ENCODE peak calls at places on chromosomes 12 and 14, in nine cellular contexts. One of them, this sample, is unnamed.

GRCh38 chr12:46089414-46090162 is 99.2 kb upstream of the SCAF11 start:
- DNase-seq in aorta: no peak
- DNase-seq in colonic mucosa: no peak
- DNase-seq in right cardiac atrium: no peak
- DNase-seq in adipocyte: no peak
- DNase-seq in Peyer's patch: no peak
- DNase-seq in AG04450: no peak
- DNase-seq in bronchial epithelial cell: peak
- DNase-seq in mucosa of descending colon: no peak
- DNase-seq in this sample: no peak

GRCh38 chr12:49233842-49234526 is 30.9 kb upstream of the TUBA1C start:
- DNase-seq in mucosa of descending colon: peak
- DNase-seq in aorta: peak
- DNase-seq in adipocyte: no peak
- DNase-seq in bronchial epithelial cell: no peak
- DNase-seq in Peyer's patch: peak
- DNase-seq in right cardiac atrium: peak
- DNase-seq in colonic mucosa: peak
- DNase-seq in AG04450: no peak
- DNase-seq in this sample: peak

GRCh38 chr12:53196486-53196885 is 10.6 kb downstream of the ITGB7 start:
- DNase-seq in adipocyte: no peak
- DNase-seq in colonic mucosa: no peak
- DNase-seq in right cardiac atrium: no peak
- DNase-seq in mucosa of descending colon: no peak
- DNase-seq in AG04450: no peak
- DNase-seq in bronchial epithelial cell: no peak
- DNase-seq in Peyer's patch: peak
- DNase-seq in aorta: no peak
- DNase-seq in this sample: no peak

GRCh38 chr12:12456637-12457036 is 99.8 kb downstream of the BORCS5 start:
- DNase-seq in AG04450: no peak
- DNase-seq in bronchial epithelial cell: peak
- DNase-seq in aorta: no peak
- DNase-seq in mucosa of descending colon: no peak
- DNase-seq in colonic mucosa: no peak
- DNase-seq in right cardiac atrium: no peak
- DNase-seq in adipocyte: peak
- DNase-seq in Peyer's patch: no peak
- DNase-seq in this sample: no peak

GRCh38 chr14:99502989-99503421 is 21.8 kb downstream of the CCNK start:
- DNase-seq in aorta: no peak
- DNase-seq in AG04450: no peak
- DNase-seq in adipocyte: no peak
- DNase-seq in right cardiac atrium: no peak
- DNase-seq in mucosa of descending colon: no peak
- DNase-seq in Peyer's patch: no peak
- DNase-seq in colonic mucosa: no peak
- DNase-seq in bronchial epithelial cell: no peak
- DNase-seq in this sample: no peak

GRCh38 chr12:8698132-8698829 is 490 bp downstream of the RIMKLB start:
- DNase-seq in mucosa of descending colon: peak
- DNase-seq in adipocyte: peak
- DNase-seq in bronchial epithelial cell: no peak
- DNase-seq in right cardiac atrium: peak
- DNase-seq in AG04450: no peak
- DNase-seq in Peyer's patch: peak
- DNase-seq in colonic mucosa: peak
- DNase-seq in aorta: peak
- DNase-seq in this sample: peak

GRCh38 chr12:4355843-4356327 is 23.6 kb downstream of the FGF23 start:
- DNase-seq in bronchial epithelial cell: peak
- DNase-seq in right cardiac atrium: peak
- DNase-seq in colonic mucosa: peak
- DNase-seq in adipocyte: peak
- DNase-seq in aorta: peak
- DNase-seq in AG04450: no peak
- DNase-seq in mucosa of descending colon: no peak
- DNase-seq in Peyer's patch: peak
- DNase-seq in this sample: no peak

GRCh38 chr14:61644834-61645233 is 50.5 kb upstream of the HIF1A start:
- DNase-seq in mucosa of descending colon: no peak
- DNase-seq in right cardiac atrium: no peak
- DNase-seq in colonic mucosa: no peak
- DNase-seq in adipocyte: peak
- DNase-seq in AG04450: no peak
- DNase-seq in Peyer's patch: no peak
- DNase-seq in bronchial epithelial cell: no peak
- DNase-seq in aorta: no peak
- DNase-seq in this sample: no peak

GRCh38 chr12:130847097-130847496 is 8.0 kb upstream of the STX2 start:
- DNase-seq in colonic mucosa: no peak
- DNase-seq in mucosa of descending colon: no peak
- DNase-seq in Peyer's patch: no peak
- DNase-seq in right cardiac atrium: no peak
- DNase-seq in adipocyte: peak
- DNase-seq in aorta: no peak
- DNase-seq in AG04450: no peak
- DNase-seq in bronchial epithelial cell: no peak
- DNase-seq in this sample: no peak

GRCh38 chr12:79560165-79560889 is 130.4 kb downstream of the PAWR start:
- DNase-seq in bronchial epithelial cell: no peak
- DNase-seq in adipocyte: no peak
- DNase-seq in mucosa of descending colon: no peak
- DNase-seq in AG04450: no peak
- DNase-seq in colonic mucosa: no peak
- DNase-seq in aorta: no peak
- DNase-seq in right cardiac atrium: no peak
- DNase-seq in Peyer's patch: no peak
- DNase-seq in this sample: no peak

GRCh38 chr12:3281588-3282150 is 204.5 kb downstream of the TSPAN9 start:
- DNase-seq in colonic mucosa: no peak
- DNase-seq in adipocyte: no peak
- DNase-seq in AG04450: no peak
- DNase-seq in Peyer's patch: no peak
- DNase-seq in mucosa of descending colon: no peak
- DNase-seq in bronchial epithelial cell: no peak
- DNase-seq in right cardiac atrium: no peak
- DNase-seq in aorta: no peak
- DNase-seq in this sample: no peak

GRCh38 chr12:1922985-1923384 is 4.5 kb upstream of the CACNA2D4 start:
- DNase-seq in aorta: no peak
- DNase-seq in bronchial epithelial cell: no peak
- DNase-seq in AG04450: no peak
- DNase-seq in Peyer's patch: no peak
- DNase-seq in mucosa of descending colon: no peak
- DNase-seq in colonic mucosa: peak
- DNase-seq in right cardiac atrium: no peak
- DNase-seq in adipocyte: no peak
- DNase-seq in this sample: no peak

GRCh38 chr14:21326972-21327371 is 47.1 kb downstream of the RPGRIP1 start:
- DNase-seq in AG04450: no peak
- DNase-seq in right cardiac atrium: no peak
- DNase-seq in mucosa of descending colon: no peak
- DNase-seq in bronchial epithelial cell: no peak
- DNase-seq in colonic mucosa: no peak
- DNase-seq in adipocyte: no peak
- DNase-seq in Peyer's patch: no peak
- DNase-seq in aorta: no peak
- DNase-seq in this sample: no peak

GRCh38 chr12:130965668-130966067 is 12.0 kb downstream of the ADGRD1 start:
- DNase-seq in colonic mucosa: no peak
- DNase-seq in mucosa of descending colon: no peak
- DNase-seq in adipocyte: no peak
- DNase-seq in Peyer's patch: no peak
- DNase-seq in bronchial epithelial cell: peak
- DNase-seq in aorta: no peak
- DNase-seq in right cardiac atrium: no peak
- DNase-seq in AG04450: no peak
- DNase-seq in this sample: no peak

DNA sequence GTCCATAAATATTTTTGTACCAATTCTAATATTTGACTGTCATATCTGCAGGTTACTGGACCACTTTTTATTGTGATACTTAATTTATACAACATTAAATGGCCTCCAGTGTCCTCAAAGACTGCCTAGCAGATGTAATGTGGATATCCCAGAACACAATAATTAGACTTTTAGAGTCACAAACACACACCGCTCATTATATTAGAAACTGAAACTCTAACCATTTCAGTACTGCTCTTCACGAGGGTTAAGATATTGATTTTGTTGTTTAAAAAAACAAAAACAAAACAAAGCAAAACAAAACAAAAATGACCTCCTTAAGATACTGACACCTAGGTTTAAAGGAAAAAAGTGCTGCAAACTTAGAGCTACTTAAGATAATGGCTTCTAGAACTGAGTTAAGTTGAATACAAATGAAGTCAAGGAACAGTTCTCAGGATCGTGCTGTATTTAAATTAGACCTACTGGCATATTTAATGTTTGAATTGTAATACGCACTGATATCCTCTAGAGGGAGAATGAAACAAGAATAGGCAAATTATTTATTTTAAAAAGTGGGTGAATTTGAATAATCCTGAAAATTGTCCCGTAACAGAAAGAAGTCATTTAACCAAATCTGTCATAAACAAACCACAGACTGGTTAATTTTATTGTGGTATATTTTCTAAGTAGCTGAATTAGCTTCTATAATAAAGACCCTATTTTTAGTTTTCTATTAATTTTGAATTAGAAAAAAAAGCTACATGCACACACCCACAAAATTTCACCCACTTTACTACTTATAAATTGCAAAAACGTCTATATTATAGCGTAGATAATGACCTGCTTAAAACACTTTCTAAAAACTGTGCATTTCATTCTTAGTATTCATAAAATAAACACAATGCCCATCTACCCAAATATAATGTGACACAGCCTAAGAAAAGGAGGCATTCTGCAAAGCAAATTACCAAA is 395.2 kb upstream of the DCN start:
- DNase-seq in adipocyte: peak
- DNase-seq in bronchial epithelial cell: peak
- DNase-seq in AG04450: no peak
- DNase-seq in mucosa of descending colon: no peak
- DNase-seq in right cardiac atrium: no peak
- DNase-seq in aorta: no peak
- DNase-seq in Peyer's patch: no peak
- DNase-seq in colonic mucosa: no peak
- DNase-seq in this sample: peak
- H3K4me3 ChIP-seq in adipocyte: peak
- H3K4me3 ChIP-seq in bronchial epithelial cell: no peak
- H3K4me3 ChIP-seq in AG04450: peak
- H3K4me3 ChIP-seq in mucosa of descending colon: no peak
- H3K4me3 ChIP-seq in right cardiac atrium: peak
- H3K4me3 ChIP-seq in aorta: no peak
- H3K4me3 ChIP-seq in Peyer's patch: peak
- H3K4me3 ChIP-seq in colonic mucosa: peak
- H3K4me3 ChIP-seq in this sample: peak

GRCh38 chr12:101931498-101932326 is 54.3 kb downstream of the DRAM1 start:
- DNase-seq in adipocyte: no peak
- DNase-seq in bronchial epithelial cell: no peak
- DNase-seq in colonic mucosa: no peak
- DNase-seq in AG04450: no peak
- DNase-seq in mucosa of descending colon: no peak
- DNase-seq in aorta: no peak
- DNase-seq in Peyer's patch: no peak
- DNase-seq in right cardiac atrium: no peak
- DNase-seq in this sample: no peak
- H3K4me3 ChIP-seq in adipocyte: no peak
- H3K4me3 ChIP-seq in bronchial epithelial cell: no peak
- H3K4me3 ChIP-seq in colonic mucosa: no peak
- H3K4me3 ChIP-seq in AG04450: no peak
- H3K4me3 ChIP-seq in mucosa of descending colon: no peak
- H3K4me3 ChIP-seq in aorta: no peak
- H3K4me3 ChIP-seq in Peyer's patch: no peak
- H3K4me3 ChIP-seq in right cardiac atrium: no peak
- H3K4me3 ChIP-seq in this sample: no peak

GRCh38 chr12:126218697-126219096 is 1153.5 kb downstream of the AACS start:
- DNase-seq in right cardiac atrium: no peak
- DNase-seq in adipocyte: no peak
- DNase-seq in Peyer's patch: no peak
- DNase-seq in bronchial epithelial cell: no peak
- DNase-seq in colonic mucosa: no peak
- DNase-seq in AG04450: no peak
- DNase-seq in aorta: no peak
- DNase-seq in mucosa of descending colon: no peak
- DNase-seq in this sample: no peak

GRCh38 chr12:126219139-126219538 is 1153.9 kb downstream of the AACS start:
- DNase-seq in adipocyte: no peak
- DNase-seq in aorta: no peak
- DNase-seq in AG04450: no peak
- DNase-seq in right cardiac atrium: no peak
- DNase-seq in colonic mucosa: no peak
- DNase-seq in Peyer's patch: no peak
- DNase-seq in bronchial epithelial cell: no peak
- DNase-seq in mucosa of descending colon: no peak
- DNase-seq in this sample: no peak

GRCh38 chr12:126224032-126224431 is 1158.8 kb downstream of the AACS start:
- DNase-seq in colonic mucosa: no peak
- DNase-seq in AG04450: no peak
- DNase-seq in mucosa of descending colon: no peak
- DNase-seq in bronchial epithelial cell: no peak
- DNase-seq in right cardiac atrium: no peak
- DNase-seq in Peyer's patch: no peak
- DNase-seq in aorta: no peak
- DNase-seq in adipocyte: no peak
- DNase-seq in this sample: no peak

DNA sequence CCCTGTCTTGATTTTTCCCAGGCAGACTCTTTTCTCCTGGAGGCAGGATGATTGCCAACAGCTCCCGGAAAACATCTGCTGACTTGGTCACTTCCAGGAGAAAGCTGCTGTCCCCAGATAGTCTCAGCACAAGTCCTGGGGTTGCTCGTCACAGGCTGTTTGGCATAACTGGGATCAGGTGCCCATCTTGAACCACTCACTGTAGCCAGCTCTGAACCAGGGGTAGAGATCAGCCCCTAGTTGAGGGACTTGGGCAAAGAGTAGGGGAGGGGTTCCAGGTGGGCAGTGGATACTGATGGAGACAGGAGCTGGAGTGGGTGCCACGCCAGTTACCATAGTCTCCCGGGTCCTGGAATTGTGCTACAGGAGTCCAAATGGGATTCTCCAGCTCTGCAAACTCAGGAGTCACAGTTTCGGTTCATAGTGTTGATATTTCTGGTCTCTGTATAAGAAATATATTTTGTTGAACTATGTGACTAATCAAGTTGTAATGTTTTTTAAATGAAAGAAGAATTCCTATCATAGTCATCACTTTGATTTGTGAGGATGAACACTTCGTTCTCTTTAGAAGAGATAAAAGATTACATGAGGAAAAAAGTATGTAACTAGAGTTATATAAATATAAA is 1154.5 kb downstream of the AACS start:
- DNase-seq in AG04450: no peak
- DNase-seq in Peyer's patch: no peak
- DNase-seq in colonic mucosa: no peak
- DNase-seq in adipocyte: no peak
- DNase-seq in mucosa of descending colon: no peak
- DNase-seq in aorta: no peak
- DNase-seq in right cardiac atrium: no peak
- DNase-seq in bronchial epithelial cell: no peak
- DNase-seq in this sample: no peak
- H3K4me3 ChIP-seq in AG04450: no peak
- H3K4me3 ChIP-seq in Peyer's patch: no peak
- H3K4me3 ChIP-seq in colonic mucosa: no peak
- H3K4me3 ChIP-seq in adipocyte: no peak
- H3K4me3 ChIP-seq in mucosa of descending colon: no peak
- H3K4me3 ChIP-seq in aorta: no peak
- H3K4me3 ChIP-seq in right cardiac atrium: no peak
- H3K4me3 ChIP-seq in bronchial epithelial cell: no peak
- H3K4me3 ChIP-seq in this sample: no peak

GRCh38 chr14:100826371-100827139 is 637 bp downstream of the MEG3 start:
- DNase-seq in aorta: peak
- DNase-seq in Peyer's patch: no peak
- DNase-seq in bronchial epithelial cell: no peak
- DNase-seq in colonic mucosa: no peak
- DNase-seq in adipocyte: peak
- DNase-seq in right cardiac atrium: no peak
- DNase-seq in AG04450: no peak
- DNase-seq in mucosa of descending colon: no peak
- DNase-seq in this sample: no peak
- H3K4me3 ChIP-seq in aorta: no peak
- H3K4me3 ChIP-seq in Peyer's patch: peak
- H3K4me3 ChIP-seq in bronchial epithelial cell: peak
- H3K4me3 ChIP-seq in colonic mucosa: no peak
- H3K4me3 ChIP-seq in adipocyte: peak
- H3K4me3 ChIP-seq in right cardiac atrium: peak
- H3K4me3 ChIP-seq in AG04450: peak
- H3K4me3 ChIP-seq in mucosa of descending colon: no peak
- H3K4me3 ChIP-seq in this sample: no peak

This sample was measured in naive thymus-derived CD4-positive, alpha-beta T cell.